ENCODE peak calls at places on chromosomes 7 and 10, in ten cellular contexts. U is amniotic stem cell; D is stimulated activated CD4-positive, alpha-beta T cell treated with anti-CD3 and anti-CD28 coated beads, Interleukin-2, amount 100 ng/mL, for 4 hours; J is ELR; I is left ventricle myocardium superior; W is AG04450; S is HFFc6; O is NCI-H510A; P is amygdala; A is mammary epithelial cell. M is an unnamed sample.

GRCh38 chr7:98613601-98614425 is 3.3 kb upstream of the NPTX2 start:
- DNase-seq in P (no peak), J (peak; percentile 9), S (peak; percentile 8), U (no peak), D (no peak), W (no peak), O (no peak), I (no peak), A (peak; percentile 27), M (peak; percentile 9)

GRCh38 chr7:6705959-6706665 is 635 bp downstream of the ZNF12 start:
- DNase-seq in O (peak; percentile 10), U (no peak), D (no peak), W (no peak), A (peak; percentile 30), S (peak; percentile 5), J (peak; percentile 60), I (peak; percentile 45), P (no peak), M (peak; percentile 28)

GRCh38 chr10:105509551-105509950 is 868.5 kb downstream of the SORCS3 start:
- DNase-seq in P (no peak), I (no peak), W (no peak), J (peak; percentile 9), A (peak; percentile 19), S (no peak), O (no peak), U (no peak), D (no peak), M (peak; percentile 4)

GRCh38 chr10:79053481-79054202 is 15.1 kb upstream of the ZMIZ1 start:
- DNase-seq in J (no peak), I (no peak), U (no peak), S (no peak), D (no peak), O (no peak), A (no peak), P (no peak), W (no peak), M (no peak)

GRCh38 chr10:131580674-131581073 is 269.2 kb upstream of the TCERG1L start:
- DNase-seq in J (no peak), O (no peak), W (no peak), I (no peak), A (no peak), D (no peak), S (no peak), P (no peak), U (no peak), M (no peak)

GRCh38 chr10:19531324-19531723 is 284.9 kb upstream of the PLXDC2 start:
- DNase-seq in W (no peak), D (no peak), P (no peak), A (no peak), U (no peak), J (no peak), I (no peak), O (no peak), S (no peak), M (no peak)

GRCh38 chr10:119412831-119413737 is 129.4 kb downstream of the RGS10 start:
- DNase-seq in U (peak; percentile 24), I (peak; percentile 29), A (no peak), S (peak; percentile 19), J (peak; percentile 15), P (no peak), W (no peak), O (peak; percentile 30), D (no peak), M (no peak)

GRCh38 chr10:80413152-80413996 is 5.0 kb downstream of the PRXL2A start:
- DNase-seq in W (no peak), S (peak; percentile 48), P (no peak), D (no peak), U (peak; percentile 49), I (peak; percentile 41), A (peak; percentile 76), O (peak; percentile 23), J (peak; percentile 26), M (peak; percentile 90)

GRCh38 chr10:33005322-33006282 is 47.6 kb upstream of the ITGB1 start:
- DNase-seq in D (peak; percentile 41), A (peak; percentile 97), U (peak; percentile 89), S (peak; percentile 98), O (peak; percentile 2), W (peak; percentile 92), P (peak; percentile 9), J (peak; percentile 99), I (peak; percentile 84), M (peak; percentile 98)